ENCODE peak calls at places on chromosomes 16 and 17, in six cellular contexts. N, V, O, X, Q and C are unnamed samples.

GRCh38 chr16:84043486-84044107 is 1.0 kb upstream of the SLC38A8 start:
- DNase-seq in N (no peak), V (no peak), O (no peak), X (no peak), Q (no peak), C (no peak)

GRCh38 chr17:5198472-5198871 is 6.8 kb upstream of the ZNF594 start:
- DNase-seq in N (no peak), V (no peak), O (no peak), X (no peak), Q (peak; percentile 48), C (no peak)

GRCh38 chr17:17527534-17527933 is 31.3 kb upstream of the RASD1 start:
- DNase-seq in N (no peak), V (no peak), O (no peak), X (no peak), Q (no peak), C (no peak)

GRCh38 chr17:2400474-2400866 is 390 bp downstream of the MNT start:
- DNase-seq in N (peak; percentile 55), V (peak; percentile 60), O (no peak), X (no peak), Q (peak; percentile 70), C (peak; percentile 46)

GRCh38 chr16:58744497-58744896 is 10.4 kb upstream of the GOT2 start:
- DNase-seq in N (no peak), V (no peak), O (no peak), X (no peak), Q (no peak), C (no peak)

GRCh38 chr17:35731932-35732805 is 730 bp downstream of the RASL10B start:
- DNase-seq in N (no peak), V (no peak), O (no peak), X (no peak), Q (no peak), C (no peak)

GRCh38 chr16:87692176-87692575 is 73.6 kb downstream of the KLHDC4 start:
- DNase-seq in N (no peak), V (no peak), O (no peak), X (no peak), Q (no peak), C (no peak)

GRCh38 chr17:34667656-34668055 is 88.3 kb downstream of the TMEM132E start:
- DNase-seq in N (no peak), V (no peak), O (no peak), X (no peak), Q (no peak), C (no peak)

GRCh38 chr17:81534157-81535006 is 6.2 kb downstream of the FSCN2 start:
- DNase-seq in N (no peak), V (no peak), O (no peak), X (no peak), Q (no peak), C (no peak)

GRCh38 chr17:47205419-47205963 is 3.7 kb upstream of the MYL4 start:
- DNase-seq in N (peak; percentile 90), V (peak; percentile 78), O (peak; percentile 80), X (no peak), Q (peak; percentile 89), C (peak; percentile 79)

GRCh38 chr16:2842340-2843000 is 12.4 kb downstream of the ZG16B start:
- DNase-seq in N (no peak), V (peak; percentile 16), O (peak; percentile 61), X (no peak), Q (peak; percentile 87), C (peak; percentile 16)

GRCh38 chr17:17919169-17920107 is 52.8 kb downstream of the TOM1L2 start:
- DNase-seq in N (peak; percentile 78), V (peak; percentile 58), O (peak; percentile 82), X (no peak), Q (peak; percentile 71), C (peak; percentile 82)

DNA sequence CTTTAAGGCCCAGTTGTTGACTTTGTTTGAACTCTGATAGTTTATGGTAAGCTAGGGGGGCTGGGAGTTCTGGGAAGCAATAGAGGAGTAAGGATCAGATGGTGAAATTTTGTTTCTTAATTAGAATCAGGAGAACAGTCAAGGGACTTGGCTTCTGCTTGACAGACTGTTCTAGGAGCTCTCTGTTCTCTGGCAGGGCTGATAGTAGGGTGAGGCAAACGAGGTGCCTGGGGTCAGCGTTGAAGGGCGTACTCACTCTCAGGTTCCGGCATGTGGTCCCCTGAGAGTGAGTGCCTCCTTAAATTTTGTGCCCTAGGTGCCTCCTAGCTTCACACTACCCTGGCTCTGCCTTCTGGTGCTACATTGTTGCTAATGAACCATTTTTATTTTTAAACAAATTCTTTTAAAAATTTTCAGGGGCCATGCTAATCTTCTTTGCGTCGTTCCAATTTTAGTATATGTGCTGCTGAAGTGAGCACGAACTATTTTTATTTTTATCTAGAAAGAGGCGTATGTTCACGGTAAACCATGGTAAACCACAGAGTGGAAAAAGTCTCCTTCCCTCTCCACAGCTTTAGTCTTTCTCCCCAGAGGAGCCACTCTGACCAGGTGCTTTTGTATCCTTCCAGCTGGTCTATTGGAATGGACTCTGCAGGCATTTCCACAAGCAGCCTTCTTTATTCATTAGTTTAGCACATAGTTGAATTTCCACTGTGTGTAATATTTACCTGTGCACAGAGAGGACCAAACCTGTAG is 19.7 kb downstream of the SLC7A6 start:
- DNase-seq in N (no peak), V (peak; percentile 39), O (no peak), X (no peak), Q (peak; percentile 54), C (no peak)
- H3K4me3 ChIP-seq in N (no peak overlapping the region), V (no peak overlapping the region), O (no peak overlapping the region), X (no peak overlapping the region), Q (peak overlapping the region; percentile 82), C (no peak overlapping the region)

GRCh38 chr16:85123891-85124635 is 11.8 kb upstream of the CIBAR2 start:
- DNase-seq in N (peak; percentile 48), V (no peak), O (peak; percentile 49), X (peak; percentile 48), Q (no peak), C (peak; percentile 92)
- H3K4me3 ChIP-seq in N (no peak overlapping the region), V (no peak overlapping the region), O (no peak overlapping the region), X (no peak overlapping the region), Q (no peak overlapping the region), C (no peak overlapping the region)

GRCh38 chr17:62888148-62888547 is 77.9 kb upstream of the TANC2 start:
- DNase-seq in N (no peak), V (no peak), O (no peak), X (no peak), Q (no peak), C (no peak)

GRCh38 chr17:62882878-62883277 is 74.8 kb upstream of the MARCHF10 start:
- DNase-seq in N (no peak), V (no peak), O (no peak), X (peak; percentile 49), Q (no peak), C (no peak)

GRCh38 chr17:62892069-62892675 is 73.9 kb upstream of the TANC2 start:
- DNase-seq in N (no peak), V (no peak), O (no peak), X (no peak), Q (no peak), C (no peak)

GRCh38 chr17:62891659-62892058 is 74.4 kb upstream of the TANC2 start:
- DNase-seq in N (no peak), V (no peak), O (no peak), X (no peak), Q (no peak), C (no peak)

GRCh38 chr17:62887437-62887836 is 78.6 kb upstream of the TANC2 start:
- DNase-seq in N (no peak), V (no peak), O (no peak), X (no peak), Q (no peak), C (no peak)
- H3K4me3 ChIP-seq in N (no peak overlapping the region), V (no peak overlapping the region), O (no peak overlapping the region), X (no peak overlapping the region), Q (no peak overlapping the region), C (no peak overlapping the region)

GRCh38 chr16:50697881-50698767 is 4.7 kb downstream of the NOD2 start:
- DNase-seq in N (no peak), V (peak; percentile 51), O (no peak), X (no peak), Q (peak; percentile 63), C (peak; percentile 46)
- H3K4me3 ChIP-seq in N (no peak overlapping the region), V (peak overlapping the region; percentile 40), O (no peak overlapping the region), X (peak overlapping the region; percentile 33), Q (peak overlapping the region; percentile 83), C (peak overlapping the region; percentile 22)

DNA sequence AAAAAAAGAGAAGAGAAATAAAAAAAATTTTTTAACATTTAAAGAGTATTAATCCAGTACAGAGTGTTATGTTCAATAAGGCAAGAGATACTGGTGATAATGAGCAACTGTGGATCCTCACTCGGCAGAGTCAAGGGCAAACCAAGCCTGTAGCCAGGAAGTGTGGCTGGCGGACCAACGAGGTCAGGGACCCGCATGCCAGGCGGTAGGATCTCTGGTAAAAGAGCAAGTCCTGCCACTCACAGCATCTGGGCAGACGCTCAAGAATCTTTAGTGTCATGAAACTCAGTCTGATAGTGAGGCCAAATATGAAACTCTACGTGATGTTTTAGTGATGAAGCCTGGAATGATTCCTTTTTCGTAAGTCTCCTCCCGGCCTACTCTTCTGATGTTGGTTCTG is 8.3 kb upstream of the GEMIN4 start:
- DNase-seq in N (no peak), V (no peak), O (no peak), X (no peak), Q (no peak), C (no peak)
- H3K4me3 ChIP-seq in N (no peak overlapping the region), V (no peak overlapping the region), O (no peak overlapping the region), X (no peak overlapping the region), Q (no peak overlapping the region), C (no peak overlapping the region)

DNA sequence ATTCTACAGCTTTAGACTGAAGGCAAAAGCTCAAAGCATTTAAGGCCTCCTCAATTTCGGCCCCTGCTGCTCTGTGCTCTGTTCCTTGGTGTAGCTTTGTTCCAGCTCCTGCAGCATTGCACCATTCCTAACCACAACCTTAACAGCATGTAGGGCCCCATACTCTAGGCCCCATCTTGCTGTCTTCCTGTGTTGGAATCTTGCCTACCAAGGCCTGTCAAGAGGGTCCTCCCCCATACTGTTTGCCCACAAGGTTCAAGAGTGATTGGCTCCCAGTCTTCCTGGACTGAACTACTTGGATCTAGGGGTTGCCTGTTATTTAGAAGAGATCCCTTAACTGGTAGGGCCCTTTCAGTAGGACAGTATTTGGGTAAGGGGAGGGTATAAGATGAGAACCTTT is 26.8 kb downstream of the TRPV2 start:
- DNase-seq in N (no peak), V (no peak), O (no peak), X (no peak), Q (no peak), C (peak; percentile 35)
- H3K4me3 ChIP-seq in N (peak overlapping the region; percentile 98), V (no peak overlapping the region), O (no peak overlapping the region), X (no peak overlapping the region), Q (no peak overlapping the region), C (peak overlapping the region; percentile 13)